ENCODE peak calls at places on chromosome 15, in six cellular contexts. L is tibial nerve; J is CD4-positive, alpha-beta memory T cell; I is left lung; D is lower lobe of right lung; Q is PC-3. S is an unnamed sample. For H3K9me3, the result is how much of the 10 kb centered on the place peaks cover.

GRCh38 chr15:63277893-63278505 is 594 bp downstream of the APH1B start:
- DNase-seq in L (no peak), J (no peak), I (no peak), D (no peak), Q (peak), S (no peak)

GRCh38 chr15:76147906-76148553 is 88.2 kb downstream of the TMEM266 start:
- DNase-seq in L (peak), J (peak), I (no peak), D (no peak), Q (peak), S (peak)

GRCh38 chr15:40392986-40393948 is 10.7 kb downstream of the KNSTRN start:
- DNase-seq in L (no peak), J (no peak), I (no peak), D (no peak), Q (no peak), S (no peak)

GRCh38 chr15:71083349-71083748 is 31.9 kb upstream of the THSD4 start:
- DNase-seq in L (no peak), J (no peak), I (no peak), D (no peak), Q (no peak), S (no peak)

GRCh38 chr15:77414781-77415442 is 5.0 kb downstream of the PEAK1 start:
- DNase-seq in L (no peak), J (no peak), I (no peak), D (no peak), Q (no peak), S (no peak)

GRCh38 chr15:35246376-35246965 is 161.4 kb upstream of the NANOGP8 start:
- DNase-seq in L (no peak), J (no peak), I (no peak), D (no peak), Q (no peak), S (no peak)

GRCh38 chr15:64950888-64951287 is 38.8 kb downstream of the SPG21 start:
- DNase-seq in L (no peak), J (no peak), I (no peak), D (no peak), Q (peak), S (no peak)

GRCh38 chr15:90598053-90598577 is 68.4 kb downstream of the CRTC3 start:
- DNase-seq in L (peak), J (no peak), I (peak), D (peak), Q (no peak), S (no peak)

GRCh38 chr15:71294636-71295241 is 179.5 kb downstream of the THSD4 start:
- DNase-seq in L (no peak), J (no peak), I (no peak), D (no peak), Q (peak), S (no peak)

GRCh38 chr15:90934256-90934948 is 683 bp upstream of the UNC45A start:
- DNase-seq in L (peak), J (peak), I (peak), D (peak), Q (peak), S (peak)

GRCh38 chr15:39855400-39855799 is 64.7 kb downstream of the GPR176 start:
- DNase-seq in L (no peak), J (no peak), I (no peak), D (no peak), Q (no peak), S (no peak)

GRCh38 chr15:40340038-40340739 is 550 bp downstream of the CCDC9B start:
- DNase-seq in L (no peak), J (no peak), I (peak), D (peak), Q (peak), S (no peak)

GRCh38 chr15:62455441-62455921 is 290.4 kb upstream of the C2CD4B start:
- DNase-seq in L (no peak), J (no peak), I (no peak), D (no peak), Q (peak), S (no peak)

GRCh38 chr15:68997930-68998777 is 16.3 kb upstream of the NOX5 start:
- DNase-seq in L (no peak), J (no peak), I (no peak), D (no peak), Q (no peak), S (no peak)

GRCh38 chr15:63288778-63289378 is 11.5 kb downstream of the APH1B start:
- DNase-seq in L (no peak), J (peak), I (no peak), D (no peak), Q (peak), S (no peak)

GRCh38 chr15:58490405-58491150 is 58.8 kb downstream of the LIPC start:
- DNase-seq in L (no peak), J (no peak), I (no peak), D (no peak), Q (no peak), S (no peak)

GRCh38 chr15:91385301-91385700 is 285.2 kb downstream of the SV2B start:
- DNase-seq in L (no peak), J (no peak), I (no peak), D (no peak), Q (peak), S (no peak)

GRCh38 chr15:85676332-85676731 is 118.4 kb downstream of the KLHL25 start:
- DNase-seq in L (no peak), J (no peak), I (no peak), D (no peak), Q (peak), S (no peak)

GRCh38 chr15:78206326-78207109 is 27.8 kb downstream of the ACSBG1 start:
- DNase-seq in L (no peak), J (no peak), I (no peak), D (no peak), Q (no peak), S (no peak)

GRCh38 chr15:76987276-76987675 is 7.7 kb upstream of the PSTPIP1 start:
- DNase-seq in L (no peak), J (no peak), I (no peak), D (no peak), Q (no peak), S (no peak)

GRCh38 chr15:68312701-68313204 is 35.2 kb downstream of the FEM1B start:
- DNase-seq in L (no peak), J (no peak), I (no peak), D (no peak), Q (no peak), S (no peak)

GRCh38 chr15:90063733-90064247 is 38.5 kb downstream of the IDH2 start:
- DNase-seq in L (no peak), J (no peak), I (peak), D (peak), Q (no peak), S (no peak)

GRCh38 chr15:40830884-40831283 is 2.4 kb upstream of the PPP1R14D start:
- DNase-seq in L (no peak), J (no peak), I (no peak), D (no peak), Q (no peak), S (no peak)

GRCh38 chr15:89143503-89144162 is 55.4 kb downstream of the ABHD2 start:
- DNase-seq in L (no peak), J (peak), I (no peak), D (no peak), Q (peak), S (no peak)

GRCh38 chr15:55253580-55253979 is 36.0 kb downstream of the RAB27A start:
- DNase-seq in L (no peak), J (no peak), I (no peak), D (no peak), Q (peak), S (no peak)

GRCh38 chr15:92232317-92232716 is 161.4 kb upstream of the ST8SIA2 start:
- DNase-seq in L (no peak), J (no peak), I (no peak), D (no peak), Q (no peak), S (no peak)

DNA sequence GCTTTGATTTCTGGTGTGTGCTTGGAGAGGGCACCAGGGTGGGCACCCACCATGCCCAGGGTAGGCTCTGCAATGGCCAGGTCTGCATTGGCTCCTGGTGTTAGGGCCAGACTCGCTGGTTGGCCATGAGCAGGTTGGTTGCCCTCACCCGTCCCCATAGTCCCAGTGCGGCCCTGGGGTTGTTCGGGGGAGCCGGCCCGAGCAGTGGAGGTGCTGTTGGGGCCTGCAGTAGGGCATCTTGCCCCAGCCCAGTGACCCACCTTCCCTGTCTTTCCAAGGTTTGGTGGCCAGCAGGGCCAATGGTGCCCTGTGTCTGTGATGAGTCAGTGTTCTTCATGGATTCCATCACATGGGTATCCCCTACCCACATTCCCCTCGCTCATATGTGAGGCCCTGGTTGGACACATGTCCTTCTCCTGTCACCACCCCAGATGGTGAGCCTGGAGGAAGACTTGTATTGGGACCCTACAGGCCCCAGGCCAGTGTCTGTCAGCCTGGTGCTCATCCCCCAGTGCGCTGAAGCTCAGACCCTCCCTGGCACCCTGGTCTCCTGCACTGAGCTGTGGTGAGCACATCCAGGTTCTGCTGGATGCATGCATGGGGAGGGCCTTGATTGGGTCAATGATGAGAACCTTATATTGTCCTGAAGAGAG is 190.1 kb downstream of the UBE3A start:
- DNase-seq in L (no peak), J (no peak), I (no peak), D (peak), Q (no peak), S (peak)
- H3K9me3 ChIP-seq in L (under half), J (under half), I (half or more), D (under half), Q (under half), S (under half)

DNA sequence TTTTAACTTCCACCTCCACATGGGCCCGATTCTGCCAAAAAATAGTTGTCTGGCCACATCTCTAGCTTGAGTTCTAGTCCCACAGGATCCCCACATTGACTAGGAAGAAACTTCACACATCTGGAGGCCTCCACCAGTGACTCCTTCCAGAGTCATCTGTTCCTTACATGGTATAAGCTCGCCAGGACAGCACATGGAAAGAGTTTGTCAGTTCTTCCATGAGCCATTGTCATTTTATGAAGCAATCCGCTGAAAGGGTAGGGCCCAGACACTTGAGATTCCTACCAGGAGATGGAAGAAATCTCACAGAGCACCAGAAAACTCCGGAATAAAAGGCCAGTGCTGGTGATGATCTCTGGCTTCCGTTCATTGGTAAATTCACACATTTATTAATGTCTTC is 350.5 kb upstream of the ICE2 start:
- DNase-seq in L (no peak), J (no peak), I (no peak), D (no peak), Q (no peak), S (no peak)
- H3K9me3 ChIP-seq in L (under half), J (under half), I (under half), D (under half), Q (under half), S (under half)

GRCh38 chr15:25243800-25244097 is 195.1 kb downstream of the UBE3A start:
- DNase-seq in L (no peak), J (no peak), I (peak), D (peak), Q (no peak), S (no peak)
- H3K9me3 ChIP-seq in L (under half), J (under half), I (half or more), D (under half), Q (under half), S (under half)

GRCh38 chr15:20353966-20354883 is 187.4 kb downstream of the GOLGA6L6 start:
- DNase-seq in L (no peak), J (no peak), I (no peak), D (peak), Q (no peak), S (no peak)
- H3K9me3 ChIP-seq in L (under half), J (under half), I (under half), D (under half), Q (under half), S (under half)

GRCh38 chr15:99371180-99372103 is 120.2 kb downstream of the LRRC28 start:
- DNase-seq in L (no peak), J (no peak), I (no peak), D (no peak), Q (no peak), S (no peak)
- H3K9me3 ChIP-seq in L (under half), J (under half), I (under half), D (under half), Q (under half), S (under half)

DNA sequence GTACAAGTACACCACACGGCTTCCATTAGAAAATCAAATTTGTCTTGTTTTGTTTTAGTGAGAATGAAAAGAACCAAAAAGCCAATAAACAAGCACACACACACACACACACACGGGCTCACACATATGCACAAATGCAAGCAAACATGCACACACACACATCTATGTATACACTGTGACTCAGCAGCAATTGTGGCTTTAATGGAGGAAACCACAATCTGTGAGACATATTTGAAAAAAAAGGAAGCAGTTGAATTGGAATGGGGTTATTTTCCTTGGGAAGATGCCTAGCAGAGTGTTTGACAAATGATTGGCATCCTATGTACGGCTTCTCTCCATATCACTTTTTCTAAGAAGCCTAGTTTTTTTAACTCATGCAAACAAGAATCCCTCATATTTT is 201.1 kb upstream of the ARRDC4 start:
- DNase-seq in L (no peak), J (no peak), I (no peak), D (no peak), Q (peak), S (no peak)
- H3K9me3 ChIP-seq in L (under half), J (under half), I (under half), D (under half), Q (under half), S (under half)

DNA sequence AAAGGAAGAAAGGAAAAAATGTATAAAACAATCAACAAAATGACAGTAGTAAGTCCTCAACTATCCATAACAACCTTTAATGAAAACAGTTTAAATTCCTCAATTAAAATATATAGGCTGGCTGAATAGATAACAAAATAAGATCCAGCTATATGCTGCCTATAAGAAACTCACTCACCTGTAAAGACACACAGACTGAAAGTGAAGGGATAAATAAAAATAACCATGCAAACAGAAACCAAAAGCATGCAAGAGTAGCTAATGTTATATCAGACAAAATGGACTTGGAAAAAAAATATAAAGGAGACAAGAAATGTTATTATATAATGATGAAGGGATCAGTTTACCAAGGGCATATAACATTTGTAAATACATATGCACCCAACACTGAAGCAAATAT is 51.2 kb downstream of the AP4E1 start:
- DNase-seq in L (no peak), J (no peak), I (no peak), D (no peak), Q (no peak), S (no peak)
- H3K9me3 ChIP-seq in L (under half), J (under half), I (under half), D (under half), Q (under half), S (under half)

DNA sequence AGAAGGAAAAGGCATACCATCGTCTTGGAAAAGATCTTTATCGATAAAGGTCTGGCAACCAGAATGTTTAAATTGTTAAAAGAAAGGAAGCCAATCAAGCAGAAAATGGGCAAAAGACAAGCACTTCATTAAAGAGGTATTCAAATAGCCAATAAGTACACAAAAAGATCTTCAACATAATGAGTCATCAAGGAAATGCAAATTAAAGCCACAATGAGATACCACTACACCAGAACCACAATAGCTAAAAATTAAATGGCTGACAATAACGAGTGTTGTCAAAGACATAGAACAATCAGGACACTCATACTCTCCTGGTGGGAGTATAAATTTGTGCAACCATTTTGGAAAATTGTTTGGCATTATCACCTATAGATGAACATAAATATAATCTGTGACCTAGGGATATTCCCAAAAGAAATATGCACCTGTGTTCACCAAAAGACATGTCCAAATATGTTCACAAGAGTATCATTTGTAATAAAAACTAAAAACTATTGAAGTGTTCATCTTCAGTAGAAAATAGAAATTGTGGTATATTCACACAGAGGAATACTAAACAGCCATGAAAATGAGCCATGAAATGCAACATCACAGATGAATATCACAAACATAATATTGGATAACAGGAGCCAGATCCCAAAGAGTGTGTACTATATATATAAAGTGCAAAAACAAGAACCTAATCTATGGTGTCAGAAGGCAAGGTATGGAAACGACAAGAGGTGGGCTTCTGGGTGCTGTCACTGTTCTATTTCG is 14.4 kb upstream of the BTBD1 start:
- DNase-seq in L (no peak), J (no peak), I (no peak), D (no peak), Q (no peak), S (no peak)
- H3K9me3 ChIP-seq in L (under half), J (under half), I (under half), D (under half), Q (under half), S (under half)

GRCh38 chr15:24223739-24224138 is 451.8 kb upstream of the NPAP1 start:
- DNase-seq in L (no peak), J (no peak), I (no peak), D (no peak), Q (no peak), S (no peak)
- H3K9me3 ChIP-seq in L (under half), J (under half), I (under half), D (under half), Q (under half), S (under half)

DNA sequence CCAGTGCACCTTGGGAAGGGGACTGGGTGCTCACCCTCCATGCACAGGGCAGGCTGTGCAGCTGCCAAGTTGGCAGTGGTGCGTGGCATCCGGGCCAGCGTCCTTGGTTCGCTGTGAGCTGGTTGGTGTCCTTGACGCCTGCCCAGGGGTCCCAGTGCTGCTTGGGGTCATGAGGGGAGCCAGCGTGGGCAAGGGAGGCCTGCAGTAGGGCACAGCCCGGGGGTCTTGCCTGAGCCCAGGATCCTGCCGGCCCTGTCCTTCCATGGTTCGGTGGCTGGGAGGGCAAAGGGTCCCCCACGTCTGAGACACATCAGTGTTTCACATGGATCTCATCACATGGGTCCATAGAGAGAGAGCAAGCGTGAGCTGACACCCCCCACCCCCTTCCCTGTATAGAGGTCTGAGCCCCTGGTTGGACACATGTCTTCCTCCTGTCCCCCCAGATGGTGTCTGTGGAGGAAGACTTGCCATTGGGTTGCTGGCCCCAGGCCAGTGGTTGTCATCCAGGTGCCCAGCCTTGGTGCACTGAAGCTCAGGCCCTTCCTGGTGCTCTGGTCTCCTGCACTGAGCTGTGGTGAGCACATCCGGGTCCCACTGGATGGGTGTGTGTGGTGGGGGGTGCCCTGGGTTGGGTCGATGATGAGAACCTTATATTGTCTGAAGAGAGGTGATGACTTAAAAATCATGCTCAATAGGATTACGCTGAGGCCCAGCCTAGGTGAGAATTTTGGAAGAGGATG is 232.3 kb downstream of the SNRPN start:
- DNase-seq in L (no peak), J (no peak), I (no peak), D (peak), Q (no peak), S (no peak)
- H3K9me3 ChIP-seq in L (under half), J (under half), I (half or more), D (under half), Q (under half), S (under half)